ENCODE peak calls at places on chromosomes 11 and 22, in eight cellular contexts. One of them, this sample, is unnamed.

GRCh38 chr22:18110944-18111758 is 542 bp downstream of the TUBA8 start:
- DNase-seq in HCT116: no peak
- DNase-seq in sigmoid colon: no peak
- DNase-seq in tibial nerve: no peak
- DNase-seq in Peyer's patch: no peak
- DNase-seq in A549: no peak
- DNase-seq in NB4: peak; percentile 41
- DNase-seq in H54: no peak
- DNase-seq in this sample: no peak

GRCh38 chr11:44531636-44532035 is 33.8 kb upstream of the CD82 start:
- DNase-seq in Peyer's patch: no peak
- DNase-seq in A549: no peak
- DNase-seq in NB4: no peak
- DNase-seq in H54: no peak
- DNase-seq in sigmoid colon: no peak
- DNase-seq in tibial nerve: no peak
- DNase-seq in HCT116: no peak
- DNase-seq in this sample: no peak

GRCh38 chr11:111735262-111736116 is 30.7 kb downstream of the PPP2R1B start:
- DNase-seq in A549: no peak
- DNase-seq in tibial nerve: peak; percentile 62
- DNase-seq in H54: peak; percentile 68
- DNase-seq in sigmoid colon: peak; percentile 94
- DNase-seq in NB4: no peak
- DNase-seq in HCT116: no peak
- DNase-seq in Peyer's patch: no peak
- DNase-seq in this sample: peak; percentile 88

GRCh38 chr11:118870396-118871343 is 13.0 kb upstream of the CXCR5 start:
- DNase-seq in A549: no peak
- DNase-seq in NB4: peak; percentile 82
- DNase-seq in sigmoid colon: peak; percentile 82
- DNase-seq in tibial nerve: peak; percentile 46
- DNase-seq in Peyer's patch: no peak
- DNase-seq in HCT116: no peak
- DNase-seq in H54: no peak
- DNase-seq in this sample: no peak

GRCh38 chr22:28582806-28583205 is 96.8 kb downstream of the TTC28 start:
- DNase-seq in H54: no peak
- DNase-seq in tibial nerve: no peak
- DNase-seq in A549: no peak
- DNase-seq in sigmoid colon: no peak
- DNase-seq in NB4: no peak
- DNase-seq in Peyer's patch: no peak
- DNase-seq in HCT116: no peak
- DNase-seq in this sample: no peak

GRCh38 chr11:64606796-64607380 is 15.9 kb downstream of the SLC22A12 start:
- DNase-seq in HCT116: no peak
- DNase-seq in NB4: no peak
- DNase-seq in A549: no peak
- DNase-seq in H54: no peak
- DNase-seq in sigmoid colon: no peak
- DNase-seq in Peyer's patch: no peak
- DNase-seq in tibial nerve: no peak
- DNase-seq in this sample: no peak

GRCh38 chr11:57974830-57975229 is 48.9 kb upstream of the OR9Q1 start:
- DNase-seq in NB4: no peak
- DNase-seq in Peyer's patch: no peak
- DNase-seq in A549: no peak
- DNase-seq in sigmoid colon: no peak
- DNase-seq in HCT116: no peak
- DNase-seq in H54: no peak
- DNase-seq in tibial nerve: no peak
- DNase-seq in this sample: no peak

GRCh38 chr11:57364851-57365660 is 15.9 kb downstream of the PRG3 start:
- DNase-seq in NB4: no peak
- DNase-seq in Peyer's patch: no peak
- DNase-seq in sigmoid colon: no peak
- DNase-seq in HCT116: no peak
- DNase-seq in H54: no peak
- DNase-seq in A549: no peak
- DNase-seq in tibial nerve: no peak
- DNase-seq in this sample: no peak

GRCh38 chr11:46346886-46347636 is at the start of gene DGKZ:
- DNase-seq in tibial nerve: peak; percentile 68
- DNase-seq in sigmoid colon: peak; percentile 93
- DNase-seq in NB4: peak; percentile 89
- DNase-seq in H54: peak; percentile 94
- DNase-seq in Peyer's patch: peak; percentile 94
- DNase-seq in A549: peak; percentile 81
- DNase-seq in HCT116: peak; percentile 35
- DNase-seq in this sample: peak; percentile 96

GRCh38 chr11:30758946-30759501 is 172.9 kb upstream of the MPPED2 start:
- DNase-seq in A549: no peak
- DNase-seq in H54: no peak
- DNase-seq in NB4: no peak
- DNase-seq in sigmoid colon: peak; percentile 61
- DNase-seq in HCT116: no peak
- DNase-seq in Peyer's patch: no peak
- DNase-seq in tibial nerve: no peak
- DNase-seq in this sample: no peak

GRCh38 chr11:69744435-69744834 is 30.7 kb downstream of the FGF4 start:
- DNase-seq in A549: no peak
- DNase-seq in H54: peak; percentile 35
- DNase-seq in HCT116: no peak
- DNase-seq in tibial nerve: no peak
- DNase-seq in NB4: no peak
- DNase-seq in Peyer's patch: no peak
- DNase-seq in sigmoid colon: no peak
- DNase-seq in this sample: no peak

GRCh38 chr22:46587067-46587471 is 33.1 kb upstream of the GRAMD4 start:
- DNase-seq in NB4: no peak
- DNase-seq in H54: no peak
- DNase-seq in Peyer's patch: no peak
- DNase-seq in tibial nerve: no peak
- DNase-seq in A549: no peak
- DNase-seq in HCT116: no peak
- DNase-seq in sigmoid colon: no peak
- DNase-seq in this sample: no peak

GRCh38 chr11:116177521-116178220 is 595.1 kb downstream of the BUD13 start:
- DNase-seq in NB4: no peak
- DNase-seq in Peyer's patch: no peak
- DNase-seq in sigmoid colon: no peak
- DNase-seq in H54: no peak
- DNase-seq in A549: no peak
- DNase-seq in tibial nerve: no peak
- DNase-seq in HCT116: no peak
- DNase-seq in this sample: peak; percentile 62

GRCh38 chr22:46148885-46149492 is 1.3 kb upstream of the PPARA start:
- DNase-seq in HCT116: no peak
- DNase-seq in tibial nerve: no peak
- DNase-seq in A549: no peak
- DNase-seq in H54: no peak
- DNase-seq in NB4: peak; percentile 19
- DNase-seq in Peyer's patch: no peak
- DNase-seq in sigmoid colon: no peak
- DNase-seq in this sample: no peak

GRCh38 chr11:78954261-78954660 is 379.6 kb upstream of the NARS2 start:
- DNase-seq in A549: no peak
- DNase-seq in NB4: no peak
- DNase-seq in Peyer's patch: no peak
- DNase-seq in tibial nerve: no peak
- DNase-seq in HCT116: no peak
- DNase-seq in sigmoid colon: no peak
- DNase-seq in H54: no peak
- DNase-seq in this sample: no peak

GRCh38 chr11:117026593-117027330 is 71.5 kb downstream of the SIK3 start:
- DNase-seq in NB4: peak; percentile 40
- DNase-seq in A549: no peak
- DNase-seq in sigmoid colon: no peak
- DNase-seq in Peyer's patch: no peak
- DNase-seq in tibial nerve: no peak
- DNase-seq in H54: no peak
- DNase-seq in HCT116: peak; percentile 19
- DNase-seq in this sample: no peak

GRCh38 chr11:125327494-125328130 is 163.1 kb downstream of the PKNOX2 start:
- DNase-seq in HCT116: no peak
- DNase-seq in NB4: no peak
- DNase-seq in tibial nerve: no peak
- DNase-seq in H54: no peak
- DNase-seq in Peyer's patch: no peak
- DNase-seq in sigmoid colon: no peak
- DNase-seq in A549: no peak
- DNase-seq in this sample: peak; percentile 73

GRCh38 chr11:32092581-32093170 is 1.8 kb downstream of the RCN1 start:
- DNase-seq in H54: no peak
- DNase-seq in A549: no peak
- DNase-seq in HCT116: no peak
- DNase-seq in tibial nerve: no peak
- DNase-seq in sigmoid colon: no peak
- DNase-seq in Peyer's patch: no peak
- DNase-seq in NB4: no peak
- DNase-seq in this sample: no peak

GRCh38 chr11:32087602-32088001 is 3.3 kb upstream of the RCN1 start:
- DNase-seq in HCT116: no peak
- DNase-seq in tibial nerve: no peak
- DNase-seq in NB4: no peak
- DNase-seq in Peyer's patch: no peak
- DNase-seq in H54: peak; percentile 22
- DNase-seq in A549: no peak
- DNase-seq in sigmoid colon: no peak
- DNase-seq in this sample: no peak

GRCh38 chr11:32094931-32095330 is 4.1 kb downstream of the RCN1 start:
- DNase-seq in Peyer's patch: no peak
- DNase-seq in NB4: no peak
- DNase-seq in sigmoid colon: no peak
- DNase-seq in HCT116: no peak
- DNase-seq in H54: no peak
- DNase-seq in A549: no peak
- DNase-seq in tibial nerve: no peak
- DNase-seq in this sample: no peak

GRCh38 chr11:32088117-32088941 is 2.5 kb upstream of the RCN1 start:
- DNase-seq in tibial nerve: peak; percentile 24
- DNase-seq in H54: peak; percentile 60
- DNase-seq in sigmoid colon: no peak
- DNase-seq in HCT116: no peak
- DNase-seq in NB4: peak; percentile 86
- DNase-seq in A549: no peak
- DNase-seq in Peyer's patch: no peak
- DNase-seq in this sample: no peak

DNA sequence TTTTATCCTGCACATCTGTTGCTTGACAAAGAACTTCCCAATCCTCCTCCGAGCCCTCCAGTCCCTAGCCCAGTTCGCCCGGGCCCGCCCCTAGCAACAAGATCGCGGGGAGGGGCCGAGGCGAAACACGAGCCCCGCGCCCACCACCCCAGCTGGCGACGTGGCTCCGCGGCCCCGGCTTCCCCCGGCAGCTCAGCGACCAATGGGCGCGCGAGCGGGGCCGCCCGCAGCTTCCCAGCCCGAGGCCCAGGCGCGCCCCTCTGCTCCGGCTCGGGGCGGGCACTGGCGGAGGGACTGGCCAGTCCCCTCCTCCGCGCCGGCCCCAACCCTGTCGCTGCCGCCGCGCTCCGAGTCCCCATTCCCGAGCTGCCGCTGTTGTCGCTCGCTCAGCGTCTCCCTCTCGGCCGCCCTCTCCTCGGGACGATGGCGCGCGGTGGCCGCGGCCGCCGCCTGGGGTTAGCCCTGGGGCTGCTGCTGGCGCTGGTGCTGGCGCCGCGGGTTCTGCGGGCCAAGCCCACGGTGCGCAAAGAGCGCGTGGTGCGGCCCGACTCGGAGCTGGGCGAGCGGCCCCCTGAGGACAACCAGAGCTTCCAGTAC is at the start of gene RCN1:
- DNase-seq in H54: peak; percentile 58
- DNase-seq in NB4: peak; percentile 85
- DNase-seq in HCT116: no peak
- DNase-seq in Peyer's patch: peak; percentile 73
- DNase-seq in A549: peak; percentile 57
- DNase-seq in sigmoid colon: peak; percentile 79
- DNase-seq in tibial nerve: peak; percentile 19
- DNase-seq in this sample: peak; percentile 21
- TF ChIP-seq POLR2A in H54: peak; percentile 59
- TF ChIP-seq POLR2A in NB4: peak; percentile 14
- TF ChIP-seq POLR2A in HCT116: peak; percentile 59
- TF ChIP-seq POLR2A in Peyer's patch: peak; percentile 27
- TF ChIP-seq POLR2A in A549: peak; percentile 63
- TF ChIP-seq POLR2A in sigmoid colon: no peak
- TF ChIP-seq POLR2A in tibial nerve: no peak
- TF ChIP-seq POLR2A in this sample: no peak

GRCh38 chr22:21964234-21964633 is 11.6 kb upstream of the PPM1F start:
- DNase-seq in Peyer's patch: no peak
- DNase-seq in H54: no peak
- DNase-seq in HCT116: no peak
- DNase-seq in A549: no peak
- DNase-seq in tibial nerve: no peak
- DNase-seq in sigmoid colon: no peak
- DNase-seq in NB4: no peak
- DNase-seq in this sample: no peak
- TF ChIP-seq POLR2A in Peyer's patch: no peak
- TF ChIP-seq POLR2A in H54: no peak
- TF ChIP-seq POLR2A in HCT116: no peak
- TF ChIP-seq POLR2A in A549: no peak
- TF ChIP-seq POLR2A in tibial nerve: no peak
- TF ChIP-seq POLR2A in sigmoid colon: no peak
- TF ChIP-seq POLR2A in NB4: no peak
- TF ChIP-seq POLR2A in this sample: no peak

DNA sequence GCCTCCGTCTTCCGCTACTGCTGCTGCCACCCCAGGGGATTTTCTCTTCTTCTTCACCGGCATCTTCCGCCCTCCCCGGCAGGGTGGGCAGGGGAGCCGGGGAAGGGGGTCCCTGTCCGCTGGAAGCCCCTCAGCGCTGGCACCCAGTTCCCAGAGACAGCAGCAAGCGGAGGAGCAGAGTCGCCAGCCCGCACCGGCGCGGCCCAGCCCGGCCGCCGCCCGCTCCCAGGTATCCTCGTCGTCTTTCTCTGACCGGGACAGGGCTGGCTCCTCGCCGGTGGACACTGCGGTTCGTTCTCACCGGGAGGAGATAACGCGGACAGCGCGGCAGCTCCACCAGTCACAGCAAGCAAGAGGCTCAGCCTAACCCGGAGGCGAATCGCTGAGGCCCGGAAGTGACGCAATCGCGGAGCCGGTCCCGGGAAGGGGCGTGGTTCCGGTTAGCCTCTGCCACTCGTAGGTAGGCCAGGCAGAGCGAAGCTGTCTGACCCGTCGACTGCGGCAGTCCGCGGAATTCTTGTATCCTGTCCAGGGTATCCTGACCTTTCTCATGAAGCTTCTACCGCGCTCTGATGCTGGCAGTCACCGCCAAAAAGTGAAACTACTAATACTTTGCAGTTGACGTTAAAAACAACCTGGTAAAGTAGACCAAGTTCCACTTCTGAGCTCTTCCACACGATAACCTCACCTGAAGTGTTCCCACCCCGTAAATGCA is at the start of gene DCUN1D5:
- DNase-seq in A549: peak; percentile 84
- DNase-seq in H54: peak; percentile 71
- DNase-seq in HCT116: peak; percentile 88
- DNase-seq in sigmoid colon: peak; percentile 98
- DNase-seq in tibial nerve: peak; percentile 90
- DNase-seq in Peyer's patch: peak; percentile 99
- DNase-seq in NB4: peak; percentile 96
- DNase-seq in this sample: peak; percentile 95
- TF ChIP-seq POLR2A in A549: peak; percentile 90
- TF ChIP-seq POLR2A in H54: peak; percentile 82
- TF ChIP-seq POLR2A in HCT116: peak; percentile 92
- TF ChIP-seq POLR2A in sigmoid colon: peak; percentile 58
- TF ChIP-seq POLR2A in tibial nerve: no peak
- TF ChIP-seq POLR2A in Peyer's patch: peak; percentile 64
- TF ChIP-seq POLR2A in NB4: peak; percentile 97
- TF ChIP-seq POLR2A in this sample: no peak

GRCh38 chr22:38314992-38315800 is 2.0 kb downstream of the CSNK1E start:
- DNase-seq in Peyer's patch: no peak
- DNase-seq in A549: no peak
- DNase-seq in tibial nerve: no peak
- DNase-seq in NB4: no peak
- DNase-seq in sigmoid colon: no peak
- DNase-seq in HCT116: no peak
- DNase-seq in H54: no peak
- DNase-seq in this sample: no peak
- TF ChIP-seq POLR2A in Peyer's patch: no peak
- TF ChIP-seq POLR2A in A549: no peak
- TF ChIP-seq POLR2A in tibial nerve: no peak
- TF ChIP-seq POLR2A in NB4: no peak
- TF ChIP-seq POLR2A in sigmoid colon: no peak
- TF ChIP-seq POLR2A in HCT116: no peak
- TF ChIP-seq POLR2A in H54: no peak
- TF ChIP-seq POLR2A in this sample: no peak